ENCODE peak calls at places on chromosome 16, in five cellular contexts. L is HCT116, C is sigmoid colon, E is GM23338, U is mucosa of descending colon. A is an unnamed sample. For H3K4me1, the result is how much of the 10 kb centered on the place peaks cover.

GRCh38 chr16:30491744-30492308 is 19.3 kb downstream of the ITGAL start:
- DNase-seq in L (no peak), C (no peak), E (no peak), U (no peak), A (no peak)

GRCh38 chr16:80274576-80275191 is 266.1 kb upstream of the DYNLRB2 start:
- DNase-seq in L (no peak), C (no peak), E (no peak), U (no peak), A (no peak)

GRCh38 chr16:31438414-31438813 is 4.2 kb downstream of the ZNF843 start:
- DNase-seq in L (no peak), C (peak), E (no peak), U (no peak), A (peak)

GRCh38 chr16:14505846-14506245 is 124.2 kb downstream of the PARN start:
- DNase-seq in L (no peak), C (no peak), E (no peak), U (no peak), A (no peak)

GRCh38 chr16:86502856-86503748 is 7.2 kb upstream of the FOXF1 start:
- DNase-seq in L (no peak), C (peak), E (no peak), U (no peak), A (no peak)

GRCh38 chr16:51698647-51699046 is 547.6 kb upstream of the SALL1 start:
- DNase-seq in L (no peak), C (no peak), E (no peak), U (no peak), A (no peak)

GRCh38 chr16:22816475-22816874 is 2.5 kb downstream of the HS3ST2 start:
- DNase-seq in L (no peak), C (no peak), E (no peak), U (no peak), A (peak)

GRCh38 chr16:66263168-66263972 is 103.1 kb upstream of the CDH5 start:
- DNase-seq in L (no peak), C (no peak), E (no peak), U (no peak), A (peak)

GRCh38 chr16:19809121-19809635 is 75.5 kb downstream of the GPRC5B start:
- DNase-seq in L (no peak), C (peak), E (no peak), U (no peak), A (no peak)

GRCh38 chr16:30944352-30944751 is 4.5 kb upstream of the ORAI3 start:
- DNase-seq in L (no peak), C (no peak), E (no peak), U (no peak), A (no peak)

GRCh38 chr16:59463776-59464175 is 729.7 kb upstream of the GOT2 start:
- DNase-seq in L (no peak), C (no peak), E (no peak), U (no peak), A (no peak)

GRCh38 chr16:50301626-50302471 is 35.5 kb downstream of the ADCY7 start:
- DNase-seq in L (no peak), C (peak), E (no peak), U (peak), A (peak)

GRCh38 chr16:60945225-60945624 is 1091.0 kb downstream of the CDH8 start:
- DNase-seq in L (no peak), C (no peak), E (peak), U (no peak), A (no peak)

GRCh38 chr16:11752856-11753255 is 10.2 kb upstream of the TXNDC11 start:
- DNase-seq in L (no peak), C (no peak), E (no peak), U (no peak), A (no peak)

GRCh38 chr16:71360378-71360777 is 1.9 kb downstream of the CALB2 start:
- DNase-seq in L (peak), C (no peak), E (no peak), U (no peak), A (no peak)

GRCh38 chr16:6496996-6497395 is 835.6 kb upstream of the RBFOX1 start:
- DNase-seq in L (no peak), C (no peak), E (no peak), U (no peak), A (no peak)

GRCh38 chr16:6492742-6493141 is 839.9 kb upstream of the RBFOX1 start:
- DNase-seq in L (no peak), C (no peak), E (no peak), U (no peak), A (no peak)

DNA sequence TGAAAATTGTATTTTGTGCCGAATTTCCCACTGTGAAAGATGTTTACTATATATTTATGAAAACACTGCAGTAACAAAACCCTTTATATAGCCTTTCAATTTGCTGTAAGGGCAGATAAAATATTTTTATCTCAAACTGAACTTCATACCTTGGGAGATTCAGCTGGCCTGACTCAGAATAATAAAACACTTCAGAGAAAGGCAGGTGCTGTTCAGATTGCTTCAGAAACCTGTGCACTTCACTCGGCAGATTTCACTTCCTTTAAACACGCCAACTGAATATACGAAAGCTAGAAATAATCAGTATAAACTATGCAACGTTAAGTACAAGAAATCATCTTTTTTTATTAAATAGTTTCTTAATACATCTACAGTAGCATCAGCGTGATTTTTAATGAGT is 839.1 kb upstream of the RBFOX1 start:
- DNase-seq in L (no peak), C (no peak), E (no peak), U (no peak), A (no peak)
- TF ChIP-seq CTCF in L (no peak), C (no peak), E (no peak), U (no peak), A (no peak)

DNA sequence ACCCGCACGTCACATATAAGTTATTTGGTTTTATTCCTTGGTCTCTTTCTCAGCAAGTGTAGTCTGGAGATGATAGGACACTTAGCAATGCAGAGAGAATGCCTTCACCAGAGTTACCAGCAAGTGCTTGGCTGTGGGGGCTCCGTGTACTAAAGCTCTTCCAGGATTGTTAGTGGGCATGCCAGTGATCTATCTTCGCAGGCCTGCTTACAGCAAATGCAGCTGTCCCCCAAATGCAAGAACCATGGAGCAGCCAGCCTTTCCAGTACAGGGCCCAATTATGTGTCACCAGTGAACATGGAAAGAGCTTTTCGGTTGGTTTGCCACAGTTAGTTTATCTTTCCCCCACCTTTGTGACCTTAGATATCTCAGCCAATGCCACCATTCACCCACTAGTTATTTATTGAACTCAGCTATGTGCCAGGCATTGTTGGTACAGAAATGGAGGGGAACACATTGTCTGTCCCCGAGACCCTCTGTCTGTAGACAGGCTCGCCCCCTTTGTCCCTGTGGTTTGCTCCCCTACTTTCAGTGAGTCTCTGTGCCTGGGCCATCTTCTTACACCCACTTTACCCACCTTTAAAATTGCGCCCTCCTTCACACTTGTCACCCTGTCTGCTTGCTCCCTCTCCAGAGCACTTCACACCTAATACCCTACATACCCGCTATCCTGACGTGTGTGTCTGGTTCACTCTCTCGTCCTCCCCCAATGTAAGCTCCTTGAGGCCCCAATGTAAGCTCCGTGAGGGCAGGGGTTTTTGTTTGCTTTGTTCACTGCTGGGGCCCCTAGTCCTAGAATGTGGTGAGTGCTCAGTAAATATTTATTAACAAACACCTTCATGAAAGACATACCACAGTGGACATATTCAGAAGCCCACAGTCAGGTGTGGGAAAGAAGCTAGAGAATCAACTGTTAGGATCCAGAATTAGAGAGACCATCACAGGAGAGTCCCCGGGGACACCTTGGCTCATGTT is 13.3 kb downstream of the USP10 start:
- DNase-seq in L (no peak), C (no peak), E (no peak), U (no peak), A (no peak)
- H3K4me1 ChIP-seq in L (under half), C (under half), E (half or more), U (under half), A (under half)

GRCh38 chr16:2228161-2228824 is 4.9 kb downstream of the E4F1 start:
- DNase-seq in L (no peak), C (no peak), E (no peak), U (no peak), A (peak)

GRCh38 chr16:2226245-2226793 is 2.9 kb downstream of the E4F1 start:
- DNase-seq in L (no peak), C (no peak), E (no peak), U (no peak), A (no peak)

GRCh38 chr16:2226918-2227317 is 3.5 kb downstream of the E4F1 start:
- DNase-seq in L (no peak), C (no peak), E (no peak), U (no peak), A (no peak)

GRCh38 chr16:2223375-2224182 is at the start of gene E4F1:
- DNase-seq in L (peak), C (peak), E (peak), U (peak), A (peak)

GRCh38 chr16:2224183-2224486 is 744 bp downstream of the E4F1 start:
- DNase-seq in L (no peak), C (no peak), E (no peak), U (no peak), A (no peak)
- TF ChIP-seq CTCF in L (no peak), C (no peak), E (no peak), U (no peak), A (peak)

GRCh38 chr16:17260271-17260849 is 210.4 kb downstream of the XYLT1 start:
- DNase-seq in L (no peak), C (no peak), E (no peak), U (no peak), A (no peak)
- H3K4me1 ChIP-seq in L (under half), C (under half), E (under half), U (under half), A (under half)

DNA sequence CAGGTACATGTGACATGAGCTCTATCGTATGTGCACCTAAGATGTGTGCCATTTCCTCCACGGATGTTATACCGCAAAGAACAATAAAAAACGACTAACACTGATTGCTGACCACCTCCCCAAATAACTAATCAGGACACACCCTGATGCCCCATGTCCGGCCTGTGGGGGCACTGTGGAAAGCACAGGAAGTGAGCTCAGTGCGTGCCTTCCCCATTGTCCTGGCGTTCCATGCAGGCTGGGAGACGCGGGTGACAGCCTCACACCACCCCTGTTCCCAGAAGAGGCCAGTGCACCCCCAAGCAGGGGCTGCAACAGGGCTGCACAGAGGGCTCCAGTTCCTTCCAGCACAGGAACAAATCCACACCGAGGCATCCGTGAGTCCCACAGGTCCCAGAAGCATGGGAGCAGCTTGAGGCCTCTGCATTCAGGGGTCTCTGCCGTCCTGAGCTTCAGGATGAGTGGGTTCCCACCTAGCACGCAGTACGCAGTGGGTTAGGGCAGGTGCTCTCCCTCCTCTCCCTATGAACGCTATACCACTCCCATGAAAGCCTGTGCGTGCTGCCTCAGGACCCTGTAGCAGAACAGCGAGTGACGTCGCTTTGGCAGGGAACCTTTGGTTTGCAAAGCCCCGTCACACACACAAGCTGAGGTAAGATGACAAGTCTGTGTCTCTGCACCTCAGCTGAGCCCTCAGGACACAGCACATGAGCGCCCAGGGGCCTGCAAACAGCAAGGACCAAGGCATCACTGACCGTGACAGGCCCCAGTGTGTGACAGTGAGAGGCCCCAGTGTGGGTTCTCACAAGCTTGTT is 117.7 kb downstream of the ZNF778 start:
- DNase-seq in L (no peak), C (no peak), E (peak), U (peak), A (peak)
- TF ChIP-seq CTCF in L (no peak), C (no peak), E (peak), U (no peak), A (no peak)

GRCh38 chr16:636206-637080 is at the start of gene METTL26:
- DNase-seq in L (peak), C (peak), E (peak), U (peak), A (peak)
- H3K4me1 ChIP-seq in L (under half), C (under half), E (under half), U (under half), A (under half)

GRCh38 chr16:4288148-4288921 is 15.5 kb upstream of the TFAP4 start:
- DNase-seq in L (no peak), C (peak), E (peak), U (peak), A (no peak)
- TF ChIP-seq CTCF in L (peak), C (peak), E (peak), U (peak), A (peak)